ENCODE peak calls at places on chromosomes 1 and 21, in ten cellular contexts. S is Panc1; P is fibroblast of pulmonary artery; Q is naive thymus-derived CD4-positive, alpha-beta T cell; W is lung microvascular endothelial cell; B is brain pericyte; Y is endothelial cell; O is NCI-H1105 treated with DMSO at 0.1 percent for 48 hours; G is Calu3; X is iPS-NIHi11. H is an unnamed sample.
A peak's percentile ranks its signal among the peaks of the same experiment; 100 is the strongest.

GRCh38 chr1:43529206-43529731 is 1.4 kb upstream of the PTPRF start:
- DNase-seq in S (peak; percentile 71), P (peak; percentile 90), Q (peak; percentile 53), W (peak; percentile 92), B (peak; percentile 24), Y (peak; percentile 84), O (peak; percentile 85), G (peak; percentile 88), X (peak; percentile 83), H (peak; percentile 68)

GRCh38 chr1:203669739-203670138 is 43.1 kb downstream of the ATP2B4 start:
- DNase-seq in S (no peak), P (peak; percentile 70), Q (no peak), W (peak; percentile 69), B (no peak), Y (no peak), O (no peak), G (peak; percentile 28), X (no peak), H (no peak)

GRCh38 chr1:245316791-245317190 is 162.0 kb downstream of the KIF26B start:
- DNase-seq in S (no peak), P (no peak), Q (no peak), W (no peak), B (no peak), Y (no peak), O (no peak), G (no peak), X (no peak), H (no peak)

GRCh38 chr1:110897685-110898084 is 24.7 kb downstream of the CD53 start:
- DNase-seq in S (no peak), P (no peak), Q (peak; percentile 62), W (no peak), B (no peak), Y (no peak), O (no peak), G (no peak), X (no peak), H (no peak)

GRCh38 chr1:241253491-241253890 is 103.5 kb downstream of the RGS7 start:
- DNase-seq in S (no peak), P (peak; percentile 0), Q (no peak), W (no peak), B (no peak), Y (no peak), O (no peak), G (no peak), X (no peak), H (no peak)

GRCh38 chr1:55712148-55712547 is 497.0 kb upstream of the USP24 start:
- DNase-seq in S (no peak), P (no peak), Q (no peak), W (no peak), B (no peak), Y (no peak), O (no peak), G (no peak), X (no peak), H (no peak)

GRCh38 chr1:71053758-71054157 is 6.1 kb upstream of the PTGER3 start:
- DNase-seq in S (no peak), P (no peak), Q (no peak), W (no peak), B (no peak), Y (no peak), O (no peak), G (no peak), X (no peak), H (no peak)

GRCh38 chr1:54875000-54875399 is 12.0 kb downstream of the DHCR24 start:
- DNase-seq in S (no peak), P (no peak), Q (no peak), W (no peak), B (no peak), Y (no peak), O (no peak), G (no peak), X (no peak), H (no peak)

GRCh38 chr1:1313500-1314236 is 5.3 kb downstream of the PUSL1 start:
- DNase-seq in S (no peak), P (no peak), Q (no peak), W (no peak), B (no peak), Y (no peak), O (no peak), G (no peak), X (no peak), H (no peak)

GRCh38 chr1:225318706-225319575 is 108.9 kb downstream of the LBR start:
- DNase-seq in S (peak; percentile 52), P (peak; percentile 70), Q (no peak), W (peak; percentile 54), B (no peak), Y (peak; percentile 41), O (peak; percentile 59), G (peak; percentile 71), X (peak; percentile 74), H (no peak)

GRCh38 chr1:24987424-24987823 is 57.3 kb upstream of the RUNX3 start:
- DNase-seq in S (no peak), P (no peak), Q (no peak), W (no peak), B (no peak), Y (no peak), O (no peak), G (no peak), X (no peak), H (no peak)

GRCh38 chr1:53590581-53591515 is 131.6 kb downstream of the DMRTB1 start:
- DNase-seq in S (no peak), P (peak; percentile 68), Q (no peak), W (no peak), B (no peak), Y (no peak), O (no peak), G (no peak), X (peak; percentile 13), H (no peak)

GRCh38 chr1:236143104-236143948 is 987 bp downstream of the GPR137B start:
- DNase-seq in S (no peak), P (peak; percentile 68), Q (no peak), W (peak; percentile 31), B (no peak), Y (peak; percentile 15), O (peak; percentile 2), G (no peak), X (no peak), H (no peak)

GRCh38 chr1:22024485-22025367 is 23.3 kb downstream of the CELA3A start:
- DNase-seq in S (no peak), P (peak; percentile 87), Q (peak; percentile 84), W (peak; percentile 78), B (peak; percentile 68), Y (peak; percentile 50), O (peak; percentile 89), G (no peak), X (peak; percentile 59), H (peak; percentile 75)

GRCh38 chr1:84089470-84090261 is 54.4 kb upstream of the PRKACB start:
- DNase-seq in S (peak; percentile 85), P (peak; percentile 67), Q (no peak), W (no peak), B (no peak), Y (no peak), O (peak; percentile 12), G (no peak), X (no peak), H (no peak)

GRCh38 chr1:243946946-243947345 is 96.9 kb upstream of the AKT3 start:
- DNase-seq in S (no peak), P (peak; percentile 24), Q (no peak), W (peak; percentile 67), B (no peak), Y (peak; percentile 53), O (no peak), G (peak; percentile 58), X (peak; percentile 62), H (no peak)

GRCh38 chr1:79052829-79053449 is 46.4 kb upstream of the ADGRL4 start:
- DNase-seq in S (no peak), P (no peak), Q (no peak), W (peak; percentile 47), B (no peak), Y (no peak), O (no peak), G (no peak), X (no peak), H (no peak)

GRCh38 chr1:56034222-56034621 is 545.1 kb downstream of the PLPP3 start:
- DNase-seq in S (no peak), P (peak; percentile 58), Q (no peak), W (no peak), B (no peak), Y (no peak), O (no peak), G (no peak), X (no peak), H (no peak)

GRCh38 chr21:14836950-14837349 is 227.8 kb downstream of the NRIP1 start:
- DNase-seq in S (no peak), P (no peak), Q (no peak), W (no peak), B (no peak), Y (no peak), O (no peak), G (no peak), X (no peak), H (no peak)

GRCh38 chr1:150545486-150546032 is 3.6 kb upstream of the ADAMTSL4 start:
- DNase-seq in S (no peak), P (no peak), Q (no peak), W (no peak), B (no peak), Y (no peak), O (no peak), G (no peak), X (no peak), H (no peak)

GRCh38 chr1:164382384-164382783 is 176.6 kb upstream of the PBX1 start:
- DNase-seq in S (no peak), P (no peak), Q (no peak), W (no peak), B (no peak), Y (no peak), O (no peak), G (no peak), X (no peak), H (no peak)

GRCh38 chr1:164101802-164102201 is 457.2 kb upstream of the PBX1 start:
- DNase-seq in S (no peak), P (no peak), Q (no peak), W (no peak), B (no peak), Y (no peak), O (no peak), G (no peak), X (no peak), H (no peak)

GRCh38 chr1:197919523-197920301 is 2.5 kb downstream of the LHX9 start:
- DNase-seq in S (no peak), P (no peak), Q (no peak), W (no peak), B (no peak), Y (no peak), O (no peak), G (no peak), X (no peak), H (no peak)

GRCh38 chr1:165543651-165544452 is at the start of gene LRRC52:
- DNase-seq in S (no peak), P (no peak), Q (no peak), W (peak; percentile 52), B (no peak), Y (no peak), O (peak; percentile 96), G (peak; percentile 44), X (peak; percentile 60), H (no peak)

GRCh38 chr21:42563261-42564045 is 49.8 kb downstream of the SLC37A1 start:
- DNase-seq in S (no peak), P (no peak), Q (no peak), W (no peak), B (no peak), Y (no peak), O (no peak), G (no peak), X (no peak), H (no peak)

GRCh38 chr1:94708811-94709210 is 111.3 kb upstream of the SLC44A3 start:
- DNase-seq in S (no peak), P (no peak), Q (no peak), W (no peak), B (no peak), Y (no peak), O (no peak), G (no peak), X (no peak), H (no peak)

GRCh38 chr1:160674415-160674814 is 27.6 kb upstream of the SLAMF1 start:
- DNase-seq in S (no peak), P (no peak), Q (no peak), W (no peak), B (no peak), Y (no peak), O (no peak), G (no peak), X (no peak), H (no peak)

GRCh38 chr1:236950365-236950764 is 53.9 kb downstream of the MT1HL1 start:
- DNase-seq in S (no peak), P (no peak), Q (no peak), W (no peak), B (no peak), Y (no peak), O (no peak), G (no peak), X (no peak), H (no peak)

H was measured in CD14-positive monocyte.